ENCODE peak calls at places on chromosomes 16 and 17, in six cellular contexts. T, W, E, N, G and I are unnamed samples.

GRCh38 chr16:4603624-4604170 is 11.0 kb downstream of the UBALD1 start:
- DNase-seq in E (no peak), N (no peak), W (no peak), T (no peak), G (no peak), I (no peak)

GRCh38 chr16:9469512-9469911 is 378.1 kb downstream of the HAPSTR1 start:
- DNase-seq in E (no peak), N (no peak), G (no peak), W (no peak), T (no peak), I (no peak)

GRCh38 chr17:65099941-65100315 is 37.2 kb upstream of the RGS9 start:
- DNase-seq in N (peak), T (peak), G (peak), E (peak), W (peak), I (peak)

GRCh38 chr17:44610871-44611270 is 45.4 kb upstream of the MEIOC start:
- DNase-seq in T (no peak), N (no peak), G (no peak), W (no peak), E (peak), I (no peak)

GRCh38 chr17:83143817-83144231 is 64.4 kb downstream of the METRNL start:
- DNase-seq in E (no peak), T (no peak), G (no peak), W (no peak), N (no peak), I (no peak)

GRCh38 chr16:66401610-66402009 is 25.5 kb upstream of the BEAN1 start:
- DNase-seq in N (no peak), G (no peak), E (no peak), T (no peak), W (no peak), I (no peak)

GRCh38 chr16:87877942-87878507 is 8.7 kb upstream of the SLC7A5 start:
- DNase-seq in E (no peak), T (peak), N (no peak), W (no peak), G (no peak), I (no peak)

GRCh38 chr17:77332034-77332971 is 191.5 kb downstream of the SEC14L1 start:
- DNase-seq in G (no peak), N (peak), W (no peak), T (peak), E (no peak), I (no peak)

GRCh38 chr17:21167303-21167702 is 40.5 kb downstream of the DHRS7B start:
- DNase-seq in G (no peak), W (no peak), E (no peak), N (no peak), T (no peak), I (no peak)

GRCh38 chr16:30924086-30924714 is 828 bp downstream of the FBXL19 start:
- DNase-seq in E (no peak), T (no peak), N (no peak), W (no peak), G (no peak), I (no peak)

GRCh38 chr16:69477546-69477945 is 53.1 kb downstream of the CYB5B start:
- DNase-seq in N (no peak), T (no peak), E (no peak), W (no peak), G (no peak), I (no peak)

GRCh38 chr16:86211800-86212199 is 298.5 kb upstream of the FOXF1 start:
- DNase-seq in T (no peak), W (no peak), E (no peak), G (no peak), N (no peak), I (no peak)